ENCODE peak calls at places on chromosome 15, in six cellular contexts. U is right atrium auricular region, K is AG04449, L is NB4, R is stomach, X is fibroblast of mammary gland. B is an unnamed sample.

GRCh38 chr15:91478717-91479191 is 374.8 kb upstream of the SLCO3A1 start:
- DNase-seq in X (no peak), K (no peak), R (no peak), U (no peak), L (peak), B (no peak)

GRCh38 chr15:25830844-25831443 is 32.2 kb downstream of the ATP10A start:
- DNase-seq in L (no peak), K (peak), U (peak), X (peak), R (no peak), B (peak)

GRCh38 chr15:47184003-47184404 is 533.3 kb upstream of the SEMA6D start:
- DNase-seq in K (no peak), R (no peak), X (no peak), U (no peak), L (no peak), B (no peak)

GRCh38 chr15:71329509-71330260 is 214.4 kb downstream of the THSD4 start:
- DNase-seq in K (no peak), U (peak), X (peak), R (no peak), L (no peak), B (no peak)

GRCh38 chr15:32843211-32843907 is 125.6 kb downstream of the GREM1 start:
- DNase-seq in R (no peak), X (peak), L (peak), U (no peak), K (peak), B (no peak)

GRCh38 chr15:50797926-50798325 is 32.4 kb upstream of the SPPL2A start:
- DNase-seq in R (no peak), X (no peak), L (no peak), K (no peak), U (no peak), B (no peak)

GRCh38 chr15:91049378-91050127 is 27.2 kb upstream of the VPS33B start:
- DNase-seq in L (peak), K (no peak), X (peak), U (peak), R (peak), B (peak)

GRCh38 chr15:89770041-89770440 is 6.1 kb upstream of the MESP2 start:
- DNase-seq in R (no peak), U (no peak), X (peak), L (no peak), K (no peak), B (no peak)

GRCh38 chr15:35117508-35118280 is 32.6 kb upstream of the NANOGP8 start:
- DNase-seq in X (no peak), K (no peak), U (no peak), R (no peak), L (no peak), B (no peak)

GRCh38 chr15:100703032-100703578 is 100.7 kb downstream of the ASB7 start:
- DNase-seq in L (no peak), K (no peak), U (peak), X (peak), R (no peak), B (no peak)

GRCh38 chr15:25175789-25176615 is 221.2 kb downstream of the SNRPN start:
- DNase-seq in X (no peak), R (peak), U (peak), L (no peak), K (no peak), B (no peak)

GRCh38 chr15:44537728-44538240 is 837 bp downstream of the EIF3J start:
- DNase-seq in R (no peak), L (peak), K (no peak), X (peak), U (no peak), B (no peak)

GRCh38 chr15:66254364-66255292 is 1.1 kb upstream of the MEGF11 start:
- DNase-seq in R (no peak), U (no peak), L (no peak), X (no peak), K (no peak), B (no peak)

GRCh38 chr15:29978411-29979382 is 104.1 kb upstream of the GOLGA8J start:
- DNase-seq in K (no peak), X (peak), U (no peak), R (no peak), L (no peak), B (no peak)

GRCh38 chr15:77697893-77698292 is 65.2 kb upstream of the LINGO1 start:
- DNase-seq in L (no peak), X (no peak), U (no peak), R (no peak), K (no peak), B (no peak)

GRCh38 chr15:77695548-77695947 is 62.8 kb upstream of the LINGO1 start:
- DNase-seq in L (no peak), R (no peak), X (no peak), U (no peak), K (no peak), B (no peak)

GRCh38 chr15:77696871-77697270 is 64.2 kb upstream of the LINGO1 start:
- DNase-seq in K (no peak), L (no peak), U (no peak), R (no peak), X (no peak), B (no peak)

GRCh38 chr15:77698481-77698880 is 65.8 kb upstream of the LINGO1 start:
- DNase-seq in L (no peak), X (no peak), U (no peak), K (no peak), R (no peak), B (no peak)

GRCh38 chr15:77696006-77696631 is 63.4 kb upstream of the LINGO1 start:
- DNase-seq in L (no peak), R (no peak), X (no peak), K (no peak), U (no peak), B (no peak)
- TF ChIP-seq CTCF in L (no peak), R (no peak), X (no peak), K (no peak), U (no peak), B (no peak)

GRCh38 chr15:84752700-84753099 is 4.3 kb downstream of the ZNF592 start:
- DNase-seq in L (no peak), K (no peak), U (no peak), X (peak), R (no peak), B (no peak)
- H3K4me3 ChIP-seq in L (peak), K (no peak), U (no peak), X (no peak), R (no peak), B (no peak)

DNA sequence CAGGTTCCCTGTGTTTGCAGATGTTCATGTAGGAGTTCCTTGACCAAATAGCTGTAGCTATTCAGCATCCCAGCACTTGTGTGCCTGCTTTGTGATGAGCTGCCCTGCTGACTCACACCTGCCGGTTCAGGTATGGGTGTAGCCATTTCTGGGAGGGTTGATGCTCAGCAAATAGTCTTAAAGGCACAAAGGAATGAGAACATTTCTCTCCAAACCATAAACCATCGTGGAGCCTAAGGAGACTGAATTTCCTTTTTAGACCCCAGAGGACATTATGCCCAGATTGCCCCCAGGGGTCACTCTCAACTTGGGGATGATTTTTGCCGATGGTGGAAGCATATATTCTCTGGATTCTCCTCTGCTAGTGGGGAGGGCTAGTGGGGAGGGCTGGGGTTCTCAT is 80.6 kb downstream of the ADAMTSL3 start:
- DNase-seq in K (no peak), R (no peak), X (peak), L (peak), U (no peak), B (no peak)
- TF ChIP-seq CTCF in K (no peak), R (no peak), X (peak), L (peak), U (peak), B (peak)

DNA sequence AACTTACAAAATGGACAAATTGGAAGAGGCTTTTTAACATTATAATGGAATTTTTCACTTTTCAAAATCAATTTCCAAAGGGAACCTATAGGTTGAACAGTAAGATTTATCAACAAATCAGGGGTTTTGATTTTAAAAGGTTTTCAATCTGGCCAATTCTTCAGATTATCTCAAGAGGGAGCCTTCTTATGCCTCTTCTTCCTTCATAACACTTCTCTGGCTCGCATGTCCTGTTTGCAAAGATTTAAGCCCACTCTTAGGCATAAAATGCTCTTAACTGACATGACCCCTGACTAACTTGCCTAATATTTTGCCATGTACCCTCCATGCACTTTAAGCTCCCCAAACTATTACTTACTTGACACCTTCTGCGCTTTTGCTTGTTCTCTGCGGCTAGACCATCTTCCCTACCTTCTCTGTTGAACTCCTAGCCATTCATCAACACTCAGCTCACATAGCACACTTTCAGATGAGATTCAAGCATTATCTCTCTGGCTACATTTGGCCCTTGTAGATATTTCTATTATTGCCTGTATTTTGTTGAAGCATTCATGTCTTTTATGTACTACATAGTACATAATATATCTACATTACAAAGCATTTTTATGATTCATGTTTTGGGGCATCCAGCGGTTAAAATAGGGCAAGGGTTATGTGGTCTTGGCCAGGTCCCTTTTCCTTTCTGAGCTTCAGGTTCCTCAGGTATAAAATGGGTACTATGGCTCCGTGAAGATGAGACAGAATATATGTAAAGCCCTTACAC is 1.0 kb upstream of the ARIH1 start:
- DNase-seq in U (no peak), L (peak), X (peak), K (no peak), R (no peak), B (no peak)
- H3K4me3 ChIP-seq in U (peak), L (peak), X (peak), K (peak), R (peak), B (peak)

DNA sequence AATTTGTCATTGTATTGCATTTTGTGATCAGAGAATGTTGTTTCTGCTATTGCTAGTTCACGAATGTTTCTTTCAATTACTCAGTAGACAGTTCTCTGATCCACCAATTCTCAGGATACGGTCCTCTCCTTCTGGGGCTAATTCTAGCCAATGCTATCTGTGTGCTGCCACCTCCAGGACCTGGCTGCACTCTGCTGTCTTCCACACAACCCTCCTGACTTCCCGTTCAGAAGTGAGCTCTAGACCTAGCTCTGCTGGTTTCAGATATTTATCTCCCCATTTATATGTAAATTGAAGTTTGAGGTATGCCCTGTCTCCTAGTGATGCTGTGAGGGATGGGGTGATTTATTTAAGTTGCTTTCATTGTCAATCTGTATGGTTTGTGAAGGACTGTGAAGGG is 21.7 kb upstream of the UBL7 start:
- DNase-seq in K (no peak), U (no peak), X (no peak), R (no peak), L (peak), B (no peak)
- TF ChIP-seq CTCF in K (peak), U (no peak), X (peak), R (no peak), L (peak), B (no peak)

GRCh38 chr15:94205366-94205765 is 26.0 kb upstream of the MCTP2 start:
- DNase-seq in U (no peak), R (no peak), L (peak), K (peak), X (peak), B (peak)
- H3K4me3 ChIP-seq in U (no peak), R (no peak), L (peak), K (no peak), X (no peak), B (no peak)

DNA sequence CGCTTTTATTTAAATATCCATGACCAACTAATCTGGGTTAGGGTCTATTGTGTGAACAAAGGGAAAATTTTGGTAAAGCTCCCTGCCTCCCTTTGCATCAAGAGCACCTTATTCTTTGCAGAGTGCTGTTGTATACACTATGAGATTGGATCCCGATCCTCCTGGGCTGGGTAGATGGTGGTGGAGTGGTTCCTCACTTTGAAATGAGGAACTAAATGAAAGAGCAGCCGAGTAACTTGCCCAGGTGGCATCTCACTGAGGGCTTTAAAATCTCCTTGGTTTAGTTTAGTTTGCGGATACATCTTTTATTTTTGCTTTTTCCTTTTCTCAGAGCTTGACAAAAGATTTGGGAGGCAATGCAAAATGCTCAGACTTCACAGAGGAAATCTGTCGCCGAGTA is 19.4 kb downstream of the IDH3A start:
- DNase-seq in R (no peak), L (no peak), X (no peak), K (no peak), U (no peak), B (no peak)
- TF ChIP-seq CTCF in R (no peak), L (no peak), X (no peak), K (no peak), U (no peak), B (no peak)

GRCh38 chr15:80949756-80950155 is 39.9 kb downstream of the MESD start:
- DNase-seq in L (no peak), K (no peak), U (peak), X (no peak), R (no peak), B (no peak)

GRCh38 chr15:80946576-80946975 is 43.0 kb downstream of the MESD start:
- DNase-seq in K (no peak), L (no peak), U (peak), X (no peak), R (no peak), B (no peak)

GRCh38 chr15:80950291-80951078 is 39.1 kb downstream of the MESD start:
- DNase-seq in K (no peak), R (no peak), U (peak), L (no peak), X (no peak), B (no peak)

GRCh38 chr15:80945605-80946004 is 44.0 kb downstream of the MESD start:
- DNase-seq in U (no peak), L (peak), R (no peak), K (no peak), X (no peak), B (no peak)

DNA sequence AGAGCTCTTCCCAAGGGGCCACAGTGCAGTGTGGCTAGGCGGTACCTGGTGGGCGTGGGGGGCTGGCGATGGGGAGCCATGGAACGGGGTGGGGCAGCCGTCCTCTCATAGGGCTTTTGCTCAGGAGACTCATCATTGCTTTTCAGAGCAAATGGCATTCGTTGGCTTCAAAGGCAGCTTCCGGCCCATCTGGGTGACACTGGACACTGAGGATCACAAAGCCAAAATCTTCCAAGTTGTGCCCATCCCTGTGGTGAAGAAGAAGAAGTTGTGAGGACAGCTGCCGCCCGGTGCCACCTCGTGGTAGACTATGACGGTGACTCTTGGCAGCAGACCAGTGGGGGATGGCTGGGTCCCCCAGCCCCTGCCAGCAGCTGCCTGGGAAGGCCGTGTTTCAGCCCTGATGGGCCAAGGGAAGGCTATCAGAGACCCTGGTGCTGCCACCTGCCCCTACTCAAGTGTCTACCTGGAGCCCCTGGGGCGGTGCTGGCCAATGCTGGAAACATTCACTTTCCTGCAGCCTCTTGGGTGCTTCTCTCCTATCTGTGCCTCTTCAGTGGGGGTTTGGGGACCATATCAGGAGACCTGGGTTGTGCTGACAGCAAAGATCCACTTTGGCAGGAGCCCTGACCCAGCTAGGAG is 40.8 kb downstream of the MESD start:
- DNase-seq in U (peak), X (no peak), K (no peak), L (no peak), R (no peak), B (no peak)
- H3K4me3 ChIP-seq in U (no peak), X (no peak), K (no peak), L (no peak), R (no peak), B (no peak)